ENCODE peak calls at places on chromosomes 4 and X, in six cellular contexts. Z is left lung; H is left ventricle myocardium inferior; X is tibial nerve; N is CD8-positive, alpha-beta T cell; R is pancreas. U is an unnamed sample.

GRCh38 chr4:104967034-104967401 is 179.7 kb upstream of the TET2 start:
- DNase-seq in R (no peak), X (no peak), Z (no peak), N (no peak), H (no peak), U (no peak)

GRCh38 chr4:153181293-153182080 is 22.8 kb upstream of the TRIM2 start:
- DNase-seq in Z (no peak), N (no peak), H (no peak), X (no peak), R (no peak), U (no peak)

GRCh38 chr4:69640289-69640688 is 847 bp upstream of the UGT2A2 start:
- DNase-seq in X (no peak), R (no peak), Z (no peak), N (no peak), H (no peak), U (no peak)

GRCh38 chrX:107686026-107686425 is 57.7 kb downstream of the PRPS1 start:
- DNase-seq in X (no peak), Z (no peak), N (no peak), R (no peak), H (no peak), U (no peak)

GRCh38 chr4:114597410-114598115 is 1.0 kb upstream of the UGT8 start:
- DNase-seq in X (no peak), H (no peak), R (no peak), N (no peak), Z (no peak), U (no peak)

GRCh38 chr4:128542047-128542446 is 254.4 kb upstream of the PGRMC2 start:
- DNase-seq in R (no peak), Z (no peak), X (no peak), N (no peak), H (no peak), U (no peak)

GRCh38 chrX:47645530-47645929 is 4.8 kb downstream of the ELK1 start:
- DNase-seq in Z (no peak), X (no peak), R (no peak), H (no peak), N (no peak), U (no peak)

GRCh38 chr4:169956441-169956840 is 69.8 kb downstream of the MFAP3L start:
- DNase-seq in N (no peak), Z (no peak), X (no peak), R (no peak), H (no peak), U (no peak)

GRCh38 chr4:20672262-20672661 is 28.0 kb upstream of the PACRGL start:
- DNase-seq in Z (no peak), N (no peak), H (no peak), R (no peak), X (no peak), U (no peak)

GRCh38 chrX:96183843-96184242 is 500.8 kb upstream of the DIAPH2 start:
- DNase-seq in H (no peak), X (no peak), R (no peak), Z (no peak), N (no peak), U (no peak)

GRCh38 chr4:73275318-73275654 is 16.7 kb upstream of the ANKRD17 start:
- DNase-seq in R (no peak), H (no peak), Z (no peak), X (no peak), N (no peak), U (no peak)

GRCh38 chr4:105709081-105709450 is 482 bp downstream of the GSTCD start:
- DNase-seq in N (no peak), H (no peak), X (no peak), Z (no peak), R (no peak), U (no peak)

GRCh38 chr4:98659741-98660507 is 1.5 kb upstream of the TSPAN5 start:
- DNase-seq in H (no peak), N (no peak), X (no peak), R (no peak), Z (no peak), U (no peak)

GRCh38 chr4:136219592-136220125 is 1312.6 kb downstream of the PCDH18 start:
- DNase-seq in X (no peak), N (peak; percentile 5), H (no peak), Z (peak; percentile 40), R (peak; percentile 33), U (no peak)

GRCh38 chrX:24837966-24838365 is 144.2 kb downstream of the POLA1 start:
- DNase-seq in R (no peak), X (no peak), N (no peak), Z (no peak), H (no peak), U (no peak)

GRCh38 chrX:40155617-40156471 is 58.1 kb upstream of the BCOR start:
- DNase-seq in H (no peak), R (peak; percentile 73), Z (no peak), N (no peak), X (no peak), U (no peak)
- TF ChIP-seq CTCF in H (no peak), R (no peak), Z (no peak), N (no peak), X (no peak), U (no peak)

GRCh38 chrX:40167240-40168182 is 69.8 kb upstream of the BCOR start:
- DNase-seq in X (no peak), Z (peak; percentile 75), N (peak; percentile 36), R (peak; percentile 68), H (no peak), U (no peak)
- H3K4me3 ChIP-seq in X (peak overlapping the region; percentile 36), Z (peak overlapping the region; percentile 21), N (peak overlapping the region; percentile 61), R (peak overlapping the region; percentile 11), H (peak overlapping the region; percentile 63), U (peak overlapping the region; percentile 27)

GRCh38 chr4:148015468-148015867 is 283.6 kb downstream of the ARHGAP10 start:
- DNase-seq in X (no peak), H (no peak), N (no peak), R (no peak), Z (no peak), U (no peak)
- H3K27me3 ChIP-seq in X (no peaks in the 10 kb centered on the region), H (no peaks in the 10 kb centered on the region), N (no peaks in the 10 kb centered on the region), R (no peaks in the 10 kb centered on the region), Z (no peaks in the 10 kb centered on the region), U (no peaks in the 10 kb centered on the region)

DNA sequence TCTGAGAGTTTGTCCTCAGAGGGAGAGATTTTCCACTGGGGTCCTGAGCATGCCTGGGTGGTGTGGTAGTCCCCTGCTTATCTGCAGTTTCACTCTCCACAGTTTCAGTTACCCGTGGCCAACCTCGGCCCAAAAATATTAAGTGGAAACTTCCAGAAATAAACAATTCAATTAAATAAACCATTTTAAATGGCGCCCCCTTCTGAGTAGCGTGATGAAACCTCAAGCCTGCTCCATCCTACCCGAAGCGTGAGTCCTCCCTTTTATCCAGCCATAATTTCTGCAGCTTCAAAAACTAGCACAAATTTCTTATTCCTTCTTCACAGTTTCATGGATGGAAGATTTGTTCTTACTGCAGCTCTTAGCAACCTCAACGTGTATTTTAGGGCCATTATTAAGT is 26.7 kb downstream of the PNMA6E start:
- DNase-seq in H (no peak), Z (no peak), N (no peak), R (no peak), X (no peak), U (no peak)
- TF ChIP-seq CTCF in H (no peak), Z (no peak), N (no peak), R (no peak), X (no peak), U (peak; percentile 21)

GRCh38 chr4:159927781-159928180 is 824.9 kb downstream of the RAPGEF2 start:
- DNase-seq in R (peak; percentile 15), N (no peak), Z (peak; percentile 21), X (no peak), H (no peak), U (no peak)

GRCh38 chr4:159926871-159927270 is 824.0 kb downstream of the RAPGEF2 start:
- DNase-seq in X (no peak), Z (no peak), H (no peak), R (no peak), N (no peak), U (no peak)

GRCh38 chr4:159922119-159922518 is 819.2 kb downstream of the RAPGEF2 start:
- DNase-seq in N (no peak), Z (no peak), H (no peak), X (no peak), R (no peak), U (no peak)

DNA sequence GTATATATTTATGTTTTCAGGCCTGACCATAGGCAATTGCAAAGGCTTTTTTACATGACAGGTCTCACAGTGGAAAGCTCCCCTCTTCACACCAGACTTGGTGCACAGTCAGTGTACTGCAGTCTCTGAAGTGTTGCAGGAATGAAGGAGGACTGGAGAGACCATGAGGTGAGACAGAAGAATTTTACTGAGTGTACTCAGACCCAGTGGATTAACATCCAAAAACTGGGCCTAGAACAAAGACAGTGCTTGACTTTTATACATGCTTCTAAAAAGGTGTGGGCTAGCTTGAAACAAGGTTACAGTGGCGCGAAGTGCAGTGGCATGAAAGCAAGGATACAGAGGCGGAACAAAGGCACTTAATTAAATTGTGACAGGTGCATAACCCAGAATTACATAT is 822.9 kb downstream of the RAPGEF2 start:
- DNase-seq in H (no peak), X (no peak), Z (no peak), R (no peak), N (no peak), U (no peak)
- H3K4me3 ChIP-seq in H (no peak overlapping the region), X (no peak overlapping the region), Z (no peak overlapping the region), R (no peak overlapping the region), N (no peak overlapping the region), U (no peak overlapping the region)